ENCODE peak calls at places on chromosomes 7 and 10, in four cellular contexts. One of them, this sample, is unnamed.

GRCh38 chr7:129222064-129222463 is 2.8 kb upstream of the AHCYL2 start:
- DNase-seq in globus pallidus: no peak
- DNase-seq in A673: no peak
- DNase-seq in MV-4-11: peak
- DNase-seq in this sample: no peak

GRCh38 chr10:101903827-101904520 is 60.4 kb upstream of the KCNIP2 start:
- DNase-seq in A673: peak
- DNase-seq in MV-4-11: no peak
- DNase-seq in globus pallidus: peak
- DNase-seq in this sample: no peak

GRCh38 chr7:90412458-90413184 is 9.4 kb downstream of the CLDN12 start:
- DNase-seq in MV-4-11: no peak
- DNase-seq in globus pallidus: no peak
- DNase-seq in A673: peak
- DNase-seq in this sample: no peak

GRCh38 chr7:22696672-22697071 is 30.3 kb upstream of the IL6 start:
- DNase-seq in A673: no peak
- DNase-seq in MV-4-11: peak
- DNase-seq in globus pallidus: no peak
- DNase-seq in this sample: no peak

GRCh38 chr7:111796671-111797070 is 234.4 kb upstream of the IMMP2L start:
- DNase-seq in A673: no peak
- DNase-seq in MV-4-11: peak
- DNase-seq in globus pallidus: no peak
- DNase-seq in this sample: no peak

GRCh38 chr7:1571261-1571650 is 1.4 kb upstream of the PSMG3 start:
- DNase-seq in A673: peak
- DNase-seq in globus pallidus: no peak
- DNase-seq in MV-4-11: no peak
- DNase-seq in this sample: no peak

GRCh38 chr7:87375647-87376435 is 30.4 kb downstream of the CROT start:
- DNase-seq in globus pallidus: no peak
- DNase-seq in MV-4-11: no peak
- DNase-seq in A673: no peak
- DNase-seq in this sample: no peak

GRCh38 chr7:64651632-64652165 is 14.2 kb upstream of the ZNF107 start:
- DNase-seq in globus pallidus: no peak
- DNase-seq in A673: no peak
- DNase-seq in MV-4-11: no peak
- DNase-seq in this sample: no peak

GRCh38 chr10:79434816-79435215 is 10.6 kb downstream of the ZCCHC24 start:
- DNase-seq in MV-4-11: no peak
- DNase-seq in globus pallidus: no peak
- DNase-seq in A673: no peak
- DNase-seq in this sample: no peak

GRCh38 chr7:125147047-125147446 is 217.4 kb upstream of the POT1 start:
- DNase-seq in A673: no peak
- DNase-seq in MV-4-11: no peak
- DNase-seq in globus pallidus: no peak
- DNase-seq in this sample: no peak

GRCh38 chr7:121575194-121575766 is 179.2 kb upstream of the FAM3C start:
- DNase-seq in globus pallidus: no peak
- DNase-seq in A673: peak
- DNase-seq in MV-4-11: no peak
- DNase-seq in this sample: no peak

GRCh38 chr10:114426476-114426875 is 22.2 kb upstream of the AFAP1L2 start:
- DNase-seq in MV-4-11: no peak
- DNase-seq in A673: no peak
- DNase-seq in globus pallidus: no peak
- DNase-seq in this sample: no peak

GRCh38 chr10:49766484-49766883 is 4.4 kb upstream of the OGDHL start:
- DNase-seq in A673: no peak
- DNase-seq in MV-4-11: no peak
- DNase-seq in globus pallidus: no peak
- DNase-seq in this sample: no peak

GRCh38 chr7:151062399-151063211 is 3.2 kb downstream of the SLC4A2 start:
- DNase-seq in globus pallidus: no peak
- DNase-seq in A673: no peak
- DNase-seq in MV-4-11: no peak
- DNase-seq in this sample: no peak

GRCh38 chr7:28732037-28732869 is 225.9 kb downstream of the TRIL start:
- DNase-seq in MV-4-11: no peak
- DNase-seq in A673: peak
- DNase-seq in globus pallidus: no peak
- DNase-seq in this sample: no peak

GRCh38 chr10:70903262-70903921 is 15.0 kb upstream of the PCBD1 start:
- DNase-seq in MV-4-11: no peak
- DNase-seq in A673: peak
- DNase-seq in globus pallidus: peak
- DNase-seq in this sample: no peak

GRCh38 chr7:132546366-132547145 is 29.7 kb downstream of the PLXNA4 start:
- DNase-seq in A673: no peak
- DNase-seq in globus pallidus: no peak
- DNase-seq in MV-4-11: no peak
- DNase-seq in this sample: no peak

GRCh38 chr10:24851595-24851994 is 100.8 kb downstream of the PRTFDC1 start:
- DNase-seq in A673: peak
- DNase-seq in globus pallidus: no peak
- DNase-seq in MV-4-11: no peak
- DNase-seq in this sample: no peak

GRCh38 chr7:40015790-40016296 is 65.8 kb downstream of the CDK13 start:
- DNase-seq in A673: peak
- DNase-seq in globus pallidus: peak
- DNase-seq in MV-4-11: peak
- DNase-seq in this sample: no peak

GRCh38 chr10:31896972-31897384 is 31.7 kb downstream of the ARHGAP12 start:
- DNase-seq in MV-4-11: no peak
- DNase-seq in globus pallidus: no peak
- DNase-seq in A673: no peak
- DNase-seq in this sample: no peak

GRCh38 chr10:88725798-88726197 is 19.7 kb downstream of the LIPK start:
- DNase-seq in MV-4-11: peak
- DNase-seq in globus pallidus: peak
- DNase-seq in A673: no peak
- DNase-seq in this sample: no peak

GRCh38 chr7:81162771-81163525 is 244.1 kb upstream of the SEMA3C start:
- DNase-seq in A673: no peak
- DNase-seq in globus pallidus: no peak
- DNase-seq in MV-4-11: no peak
- DNase-seq in this sample: no peak

GRCh38 chr10:128629111-128630096 is 503.2 kb upstream of the MKI67 start:
- DNase-seq in globus pallidus: no peak
- DNase-seq in MV-4-11: no peak
- DNase-seq in A673: no peak
- DNase-seq in this sample: no peak

GRCh38 chr7:144835668-144836544 is at the start of gene TPK1:
- DNase-seq in MV-4-11: peak
- DNase-seq in globus pallidus: peak
- DNase-seq in A673: peak
- DNase-seq in this sample: peak

GRCh38 chr7:135164357-135165021 is 6.0 kb downstream of the CYREN start:
- DNase-seq in MV-4-11: no peak
- DNase-seq in globus pallidus: no peak
- DNase-seq in A673: no peak
- DNase-seq in this sample: no peak

GRCh38 chr10:97640174-97640867 is at the start of gene PI4K2A:
- DNase-seq in MV-4-11: peak
- DNase-seq in globus pallidus: peak
- DNase-seq in A673: peak
- DNase-seq in this sample: peak

GRCh38 chr10:13969792-13970140 is 361.0 kb downstream of the FRMD4A start:
- DNase-seq in globus pallidus: no peak
- DNase-seq in A673: no peak
- DNase-seq in MV-4-11: no peak
- DNase-seq in this sample: no peak

GRCh38 chr10:5552376-5553321 is 27.9 kb downstream of the CALML3 start:
- DNase-seq in globus pallidus: no peak
- DNase-seq in MV-4-11: no peak
- DNase-seq in A673: no peak
- DNase-seq in this sample: no peak

GRCh38 chr7:5417106-5418071 is 6.2 kb downstream of the TNRC18 start:
- DNase-seq in globus pallidus: no peak
- DNase-seq in A673: no peak
- DNase-seq in MV-4-11: no peak
- DNase-seq in this sample: no peak

GRCh38 chr10:30445716-30446115 is 11.7 kb downstream of the MAP3K8 start:
- DNase-seq in MV-4-11: peak
- DNase-seq in globus pallidus: no peak
- DNase-seq in A673: no peak
- DNase-seq in this sample: no peak

GRCh38 chr7:26723140-26723539 is 141.2 kb downstream of the SKAP2 start:
- DNase-seq in MV-4-11: no peak
- DNase-seq in globus pallidus: no peak
- DNase-seq in A673: no peak
- DNase-seq in this sample: no peak

GRCh38 chr10:20598590-20598989 is 298.5 kb downstream of the NEBL start:
- DNase-seq in MV-4-11: no peak
- DNase-seq in A673: peak
- DNase-seq in globus pallidus: no peak
- DNase-seq in this sample: no peak

GRCh38 chr10:78215645-78216044 is 182.0 kb downstream of the RPS24 start:
- DNase-seq in MV-4-11: peak
- DNase-seq in globus pallidus: peak
- DNase-seq in A673: no peak
- DNase-seq in this sample: no peak

GRCh38 chr10:96025566-96025965 is 17.8 kb upstream of the CCNJ start:
- DNase-seq in globus pallidus: no peak
- DNase-seq in MV-4-11: peak
- DNase-seq in A673: peak
- DNase-seq in this sample: no peak

This sample was measured in effector memory CD8-positive, alpha-beta T cell.